ENCODE peak calls at places on chromosome 18, in ten cellular contexts. J is upper lobe of left lung; K is sigmoid colon; C is Calu3; B is Jurkat, Clone E6-1; E is HTR-8/SVneo; O is iPS-NIHi11; Z is HepG2; Q is kidney epithelial cell; U is foreskin fibroblast. M is an unnamed sample.

GRCh38 chr18:67400502-67401117 is 115.9 kb downstream of the DSEL start:
- DNase-seq in K (no peak), J (no peak), U (peak), E (no peak), Q (no peak), C (no peak), Z (no peak), O (no peak), B (no peak), M (no peak)

GRCh38 chr18:34659579-34660517 is 50.2 kb upstream of the DTNA start:
- DNase-seq in B (no peak), E (peak), O (peak), K (peak), U (peak), J (peak), C (peak), Z (peak), Q (peak), M (peak)

GRCh38 chr18:41513438-41513837 is 441.6 kb upstream of the PIK3C3 start:
- DNase-seq in Q (no peak), Z (no peak), C (no peak), U (no peak), J (no peak), B (no peak), K (no peak), E (no peak), O (no peak), M (no peak)

GRCh38 chr18:3716116-3716660 is 266.2 kb downstream of the TGIF1 start:
- DNase-seq in B (no peak), O (no peak), Z (no peak), J (no peak), C (no peak), Q (no peak), U (no peak), E (no peak), K (no peak), M (no peak)

GRCh38 chr18:47490882-47491281 is 239.4 kb upstream of the SKOR2 start:
- DNase-seq in C (no peak), O (no peak), K (no peak), U (no peak), E (no peak), Z (no peak), Q (no peak), J (no peak), B (peak), M (no peak)

GRCh38 chr18:74397572-74397971 is 59.5 kb downstream of the DIPK1C start:
- DNase-seq in C (no peak), U (no peak), Q (no peak), Z (no peak), O (no peak), E (no peak), K (no peak), J (no peak), B (no peak), M (no peak)

GRCh38 chr18:26639149-26639548 is 90.8 kb upstream of the KCTD1 start:
- DNase-seq in B (no peak), C (no peak), U (no peak), Q (no peak), J (no peak), O (no peak), K (no peak), Z (no peak), E (no peak), M (no peak)

GRCh38 chr18:60279394-60279793 is 93.2 kb downstream of the MC4R start:
- DNase-seq in C (no peak), J (no peak), K (no peak), Q (no peak), Z (no peak), B (no peak), O (no peak), U (peak), E (no peak), M (no peak)

GRCh38 chr18:27033722-27034121 is 151.4 kb downstream of the CHST9 start:
- DNase-seq in Z (no peak), O (no peak), B (no peak), E (no peak), J (no peak), C (no peak), U (no peak), K (no peak), Q (no peak), M (no peak)

GRCh38 chr18:36078751-36079529 is 11.6 kb upstream of the RPRD1A start:
- DNase-seq in Z (peak), B (no peak), E (no peak), K (no peak), J (no peak), Q (peak), O (no peak), C (no peak), U (peak), M (no peak)

GRCh38 chr18:11179959-11180519 is 30.7 kb upstream of the PIEZO2 start:
- DNase-seq in C (no peak), K (no peak), J (no peak), Q (no peak), U (no peak), O (no peak), E (no peak), Z (no peak), B (no peak), M (no peak)

GRCh38 chr18:36933552-36933951 is 104.6 kb downstream of the KIAA1328 start:
- DNase-seq in J (no peak), Q (no peak), O (no peak), E (no peak), Z (no peak), K (no peak), B (no peak), C (no peak), U (no peak), M (no peak)